ENCODE peak calls at places on chromosome 22, in eight cellular contexts. One of them, this sample, is unnamed.

GRCh38 chr22:34858026-34858425 is 207.9 kb upstream of the ISX start:
- DNase-seq in lower leg skin: no peak
- DNase-seq in coronary artery: no peak
- DNase-seq in PC-3: no peak
- DNase-seq in testis: no peak
- DNase-seq in stomach: no peak
- DNase-seq in right lobe of liver: no peak
- DNase-seq in fibroblast of mammary gland: no peak
- DNase-seq in this sample: no peak

GRCh38 chr22:41815716-41816115 is 15.2 kb downstream of the CCDC134 start:
- DNase-seq in lower leg skin: no peak
- DNase-seq in coronary artery: no peak
- DNase-seq in PC-3: no peak
- DNase-seq in testis: no peak
- DNase-seq in stomach: no peak
- DNase-seq in right lobe of liver: no peak
- DNase-seq in fibroblast of mammary gland: no peak
- DNase-seq in this sample: no peak

GRCh38 chr22:30743257-30744020 is 48.8 kb downstream of the OSBP2 start:
- DNase-seq in lower leg skin: no peak
- DNase-seq in coronary artery: no peak
- DNase-seq in PC-3: no peak
- DNase-seq in testis: no peak
- DNase-seq in stomach: no peak
- DNase-seq in right lobe of liver: no peak
- DNase-seq in fibroblast of mammary gland: no peak
- DNase-seq in this sample: no peak

GRCh38 chr22:46537946-46538815 is 761 bp upstream of the CELSR1 start:
- DNase-seq in lower leg skin: no peak
- DNase-seq in coronary artery: no peak
- DNase-seq in PC-3: peak
- DNase-seq in testis: no peak
- DNase-seq in stomach: no peak
- DNase-seq in right lobe of liver: no peak
- DNase-seq in fibroblast of mammary gland: peak
- DNase-seq in this sample: peak

GRCh38 chr22:17982572-17983141 is 41.7 kb downstream of the MICAL3 start:
- DNase-seq in lower leg skin: no peak
- DNase-seq in coronary artery: no peak
- DNase-seq in PC-3: no peak
- DNase-seq in testis: no peak
- DNase-seq in stomach: no peak
- DNase-seq in right lobe of liver: no peak
- DNase-seq in fibroblast of mammary gland: no peak
- DNase-seq in this sample: peak

GRCh38 chr22:20545681-20546521 is 38.5 kb downstream of the MED15 start:
- DNase-seq in lower leg skin: no peak
- DNase-seq in coronary artery: no peak
- DNase-seq in PC-3: no peak
- DNase-seq in testis: no peak
- DNase-seq in stomach: no peak
- DNase-seq in right lobe of liver: no peak
- DNase-seq in fibroblast of mammary gland: no peak
- DNase-seq in this sample: peak

GRCh38 chr22:25627271-25627848 is 62.9 kb downstream of the GRK3 start:
- DNase-seq in lower leg skin: no peak
- DNase-seq in coronary artery: no peak
- DNase-seq in PC-3: no peak
- DNase-seq in testis: no peak
- DNase-seq in stomach: no peak
- DNase-seq in right lobe of liver: no peak
- DNase-seq in fibroblast of mammary gland: no peak
- DNase-seq in this sample: no peak

GRCh38 chr22:19059481-19060278 is 62.5 kb downstream of the DGCR2 start:
- DNase-seq in lower leg skin: no peak
- DNase-seq in coronary artery: no peak
- DNase-seq in PC-3: no peak
- DNase-seq in testis: no peak
- DNase-seq in stomach: peak
- DNase-seq in right lobe of liver: no peak
- DNase-seq in fibroblast of mammary gland: no peak
- DNase-seq in this sample: peak

GRCh38 chr22:46008836-46009596 is 32.1 kb upstream of the WNT7B start:
- DNase-seq in lower leg skin: no peak
- DNase-seq in coronary artery: no peak
- DNase-seq in PC-3: no peak
- DNase-seq in testis: no peak
- DNase-seq in stomach: no peak
- DNase-seq in right lobe of liver: no peak
- DNase-seq in fibroblast of mammary gland: no peak
- DNase-seq in this sample: no peak

GRCh38 chr22:44957267-44957905 is 52.4 kb downstream of the PHF21B start:
- DNase-seq in lower leg skin: no peak
- DNase-seq in coronary artery: no peak
- DNase-seq in PC-3: peak
- DNase-seq in testis: no peak
- DNase-seq in stomach: no peak
- DNase-seq in right lobe of liver: no peak
- DNase-seq in fibroblast of mammary gland: no peak
- DNase-seq in this sample: peak

GRCh38 chr22:26785942-26786341 is 128.6 kb downstream of the MIAT start:
- DNase-seq in lower leg skin: no peak
- DNase-seq in coronary artery: no peak
- DNase-seq in PC-3: no peak
- DNase-seq in testis: no peak
- DNase-seq in stomach: no peak
- DNase-seq in right lobe of liver: no peak
- DNase-seq in fibroblast of mammary gland: no peak
- DNase-seq in this sample: no peak

GRCh38 chr22:21642584-21643448 is 714 bp downstream of the SDF2L1 start:
- DNase-seq in lower leg skin: no peak
- DNase-seq in coronary artery: no peak
- DNase-seq in PC-3: peak
- DNase-seq in testis: no peak
- DNase-seq in stomach: peak
- DNase-seq in right lobe of liver: peak
- DNase-seq in fibroblast of mammary gland: peak
- DNase-seq in this sample: peak

GRCh38 chr22:46769191-46769675 is 6.8 kb downstream of the TBC1D22A start:
- DNase-seq in lower leg skin: no peak
- DNase-seq in coronary artery: no peak
- DNase-seq in PC-3: no peak
- DNase-seq in testis: no peak
- DNase-seq in stomach: peak
- DNase-seq in right lobe of liver: no peak
- DNase-seq in fibroblast of mammary gland: no peak
- DNase-seq in this sample: no peak

GRCh38 chr22:44807915-44808690 is 55.7 kb downstream of the ARHGAP8 start:
- DNase-seq in lower leg skin: no peak
- DNase-seq in coronary artery: no peak
- DNase-seq in PC-3: no peak
- DNase-seq in testis: no peak
- DNase-seq in stomach: no peak
- DNase-seq in right lobe of liver: no peak
- DNase-seq in fibroblast of mammary gland: no peak
- DNase-seq in this sample: peak

GRCh38 chr22:48376428-48376827 is 1451.2 kb downstream of the BRD1 start:
- DNase-seq in lower leg skin: no peak
- DNase-seq in coronary artery: peak
- DNase-seq in PC-3: no peak
- DNase-seq in testis: no peak
- DNase-seq in stomach: no peak
- DNase-seq in right lobe of liver: no peak
- DNase-seq in fibroblast of mammary gland: no peak
- DNase-seq in this sample: peak

GRCh38 chr22:50696799-50697561 is 24.4 kb downstream of the SHANK3 start:
- DNase-seq in lower leg skin: no peak
- DNase-seq in coronary artery: no peak
- DNase-seq in PC-3: peak
- DNase-seq in testis: no peak
- DNase-seq in stomach: no peak
- DNase-seq in right lobe of liver: peak
- DNase-seq in fibroblast of mammary gland: no peak
- DNase-seq in this sample: peak
- H3K4me3 ChIP-seq in lower leg skin: no peak
- H3K4me3 ChIP-seq in coronary artery: peak
- H3K4me3 ChIP-seq in PC-3: peak
- H3K4me3 ChIP-seq in testis: peak
- H3K4me3 ChIP-seq in stomach: peak
- H3K4me3 ChIP-seq in right lobe of liver: peak
- H3K4me3 ChIP-seq in fibroblast of mammary gland: peak
- H3K4me3 ChIP-seq in this sample: peak

DNA sequence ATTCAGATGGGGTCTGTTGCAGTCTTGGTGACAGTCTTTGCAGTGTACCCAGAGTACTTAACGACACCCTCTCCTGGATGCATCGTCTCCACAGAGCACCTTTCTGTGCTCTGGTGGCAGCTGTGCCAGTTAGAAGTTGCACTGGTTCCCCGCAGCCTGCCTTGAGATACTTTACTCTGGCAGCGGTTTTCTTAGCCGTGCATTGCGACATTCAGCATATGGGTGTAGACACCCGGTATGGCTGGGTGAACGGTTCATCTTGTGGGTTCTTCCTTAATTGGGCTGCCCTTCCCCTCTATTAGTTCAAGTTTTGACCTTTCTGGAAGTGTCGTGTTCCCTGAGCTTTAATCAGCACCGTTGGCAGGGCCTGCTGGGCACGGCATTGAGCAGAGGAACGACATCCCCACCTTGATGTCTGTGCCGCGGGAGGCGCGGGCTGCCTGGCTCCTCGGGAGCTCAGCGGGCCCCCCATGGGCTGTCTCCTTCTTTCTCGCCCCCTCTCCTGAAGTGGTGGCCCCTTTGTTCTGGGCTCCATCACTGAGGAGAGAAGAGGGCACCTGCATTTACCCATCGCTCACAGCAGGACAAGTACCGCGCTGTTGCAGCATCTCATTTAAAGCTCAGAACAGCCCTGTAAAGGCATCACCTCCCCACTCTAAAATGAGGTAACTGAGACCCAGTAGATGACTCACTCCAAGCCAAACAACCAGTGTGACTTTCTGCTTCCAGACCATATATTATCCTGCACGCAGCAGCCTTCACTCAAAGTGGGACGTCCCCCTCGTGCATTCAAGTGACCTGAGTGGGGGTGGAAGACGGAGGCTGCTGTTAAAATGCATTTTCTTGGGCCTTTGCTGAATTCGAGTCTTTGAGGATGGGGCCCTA is 13.3 kb downstream of the FAM83F start:
- DNase-seq in lower leg skin: no peak
- DNase-seq in coronary artery: no peak
- DNase-seq in PC-3: no peak
- DNase-seq in testis: no peak
- DNase-seq in stomach: no peak
- DNase-seq in right lobe of liver: no peak
- DNase-seq in fibroblast of mammary gland: no peak
- DNase-seq in this sample: no peak
- H3K4me3 ChIP-seq in lower leg skin: no peak
- H3K4me3 ChIP-seq in coronary artery: no peak
- H3K4me3 ChIP-seq in PC-3: no peak
- H3K4me3 ChIP-seq in testis: no peak
- H3K4me3 ChIP-seq in stomach: no peak
- H3K4me3 ChIP-seq in right lobe of liver: no peak
- H3K4me3 ChIP-seq in fibroblast of mammary gland: no peak
- H3K4me3 ChIP-seq in this sample: no peak

DNA sequence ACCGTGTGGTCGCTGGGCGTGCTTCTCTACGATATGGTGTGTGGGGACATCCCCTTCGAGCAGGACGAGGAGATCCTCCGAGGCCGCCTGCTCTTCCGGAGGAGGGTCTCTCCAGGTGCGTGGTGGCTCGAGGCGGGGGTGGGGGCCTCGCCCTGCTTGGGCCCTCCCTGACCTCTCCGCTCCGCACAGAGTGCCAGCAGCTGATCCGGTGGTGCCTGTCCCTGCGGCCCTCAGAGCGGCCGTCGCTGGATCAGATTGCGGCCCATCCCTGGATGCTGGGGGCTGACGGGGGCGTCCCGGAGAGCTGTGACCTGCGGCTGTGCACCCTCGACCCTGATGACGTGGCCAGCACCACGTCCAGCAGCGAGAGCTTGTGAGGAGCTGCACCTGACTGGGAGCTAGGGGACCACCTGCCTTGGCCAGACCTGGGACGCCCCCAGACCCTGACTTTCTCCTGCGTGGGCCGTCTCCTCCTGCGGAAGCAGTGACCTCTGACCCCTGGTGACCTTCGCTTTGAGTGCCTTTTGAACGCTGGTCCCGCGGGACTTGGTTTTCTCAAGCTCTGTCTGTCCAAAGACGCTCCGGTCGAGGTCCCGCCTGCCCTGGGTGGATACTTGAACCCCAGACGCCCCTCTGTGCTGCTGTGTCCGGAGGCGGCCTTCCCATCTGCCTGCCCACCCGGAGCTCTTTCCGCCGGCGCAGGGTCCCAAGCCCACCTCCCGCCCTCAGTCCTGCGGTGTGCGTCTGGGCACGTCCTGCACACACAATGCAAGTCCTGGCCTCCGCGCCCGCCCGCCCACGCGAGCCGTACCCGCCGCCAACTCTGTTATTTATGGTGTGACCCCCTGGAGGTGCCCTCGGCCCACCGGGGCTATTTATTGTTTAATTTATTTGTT is 2.4 kb downstream of the PIM3 start:
- DNase-seq in lower leg skin: peak
- DNase-seq in coronary artery: peak
- DNase-seq in PC-3: no peak
- DNase-seq in testis: no peak
- DNase-seq in stomach: peak
- DNase-seq in right lobe of liver: peak
- DNase-seq in fibroblast of mammary gland: no peak
- DNase-seq in this sample: peak
- H3K4me3 ChIP-seq in lower leg skin: peak
- H3K4me3 ChIP-seq in coronary artery: peak
- H3K4me3 ChIP-seq in PC-3: peak
- H3K4me3 ChIP-seq in testis: peak
- H3K4me3 ChIP-seq in stomach: peak
- H3K4me3 ChIP-seq in right lobe of liver: peak
- H3K4me3 ChIP-seq in fibroblast of mammary gland: peak
- H3K4me3 ChIP-seq in this sample: peak

DNA sequence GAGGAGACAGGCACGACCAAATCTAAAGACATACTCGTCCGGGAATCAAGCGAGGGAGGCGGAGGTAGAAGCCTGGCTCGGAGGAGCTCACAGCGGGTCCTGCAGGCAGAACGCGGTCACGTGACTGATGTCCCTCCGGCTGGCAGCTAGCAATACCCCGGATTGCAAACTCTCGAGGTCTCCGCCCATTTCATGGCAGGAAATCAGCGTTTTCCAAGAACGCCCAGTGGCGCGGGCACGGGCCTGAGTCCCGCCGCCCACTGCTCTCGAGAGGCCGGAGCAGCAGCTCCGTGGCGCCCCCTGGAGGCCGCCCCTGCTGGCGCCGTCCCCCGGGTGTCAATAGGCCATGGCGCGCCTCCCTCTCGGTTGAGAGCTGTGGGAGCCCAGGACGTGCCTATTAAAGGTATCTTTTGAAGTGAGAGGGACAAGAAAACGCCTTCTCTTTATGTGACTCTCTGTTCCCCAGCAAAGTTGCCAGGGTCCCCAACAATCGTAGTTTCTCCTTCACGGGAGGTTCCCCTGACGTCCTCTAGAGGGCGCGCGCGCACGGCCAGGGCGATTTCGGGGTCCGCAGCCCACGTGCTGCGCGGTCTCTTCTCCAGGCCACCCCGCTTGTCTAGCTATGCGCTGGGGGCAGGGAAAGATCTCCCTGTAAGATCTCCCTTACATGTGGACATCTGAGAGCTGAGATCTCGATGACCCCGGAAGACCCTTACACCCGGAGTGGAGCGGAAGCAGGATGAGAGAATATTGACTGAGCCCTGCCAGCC is 37.3 kb upstream of the RBFOX2 start:
- DNase-seq in lower leg skin: peak
- DNase-seq in coronary artery: peak
- DNase-seq in PC-3: peak
- DNase-seq in testis: peak
- DNase-seq in stomach: peak
- DNase-seq in right lobe of liver: peak
- DNase-seq in fibroblast of mammary gland: peak
- DNase-seq in this sample: peak
- H3K4me3 ChIP-seq in lower leg skin: peak
- H3K4me3 ChIP-seq in coronary artery: peak
- H3K4me3 ChIP-seq in PC-3: peak
- H3K4me3 ChIP-seq in testis: peak
- H3K4me3 ChIP-seq in stomach: peak
- H3K4me3 ChIP-seq in right lobe of liver: peak
- H3K4me3 ChIP-seq in fibroblast of mammary gland: peak
- H3K4me3 ChIP-seq in this sample: peak

This sample was measured in H7.